ENCODE peak calls at places on chromosomes 2 and 18, in four cellular contexts. W is HTR-8/SVneo, S is activated T-cell treated with anti-CD3 and anti-CD28 coated beads for 1 hour, F is heart right ventricle. O is an unnamed sample.
A peak's percentile ranks its signal among the peaks of the same experiment; 100 is the strongest.

GRCh38 chr2:168050377-168050776 is 197.0 kb downstream of the STK39 start:
- DNase-seq in S (no peak), W (no peak), F (no peak), O (no peak)

GRCh38 chr2:40259900-40260299 is 192.0 kb downstream of the SLC8A1 start:
- DNase-seq in F (no peak), S (no peak), W (no peak), O (no peak)

GRCh38 chr18:71327443-71328120 is 1038.7 kb downstream of the SOCS6 start:
- DNase-seq in F (no peak), S (no peak), W (no peak), O (no peak)

GRCh38 chr18:34809697-34810096 is 99.6 kb downstream of the DTNA start:
- DNase-seq in F (peak; percentile 29), S (no peak), W (no peak), O (peak; percentile 41)

GRCh38 chr18:74654637-74655036 is 57.0 kb downstream of the ZNF407 start:
- DNase-seq in S (no peak), F (no peak), W (peak; percentile 2), O (no peak)

GRCh38 chr2:31580321-31581117 is at the start of gene SRD5A2:
- DNase-seq in F (no peak), S (no peak), W (no peak), O (no peak)

GRCh38 chr18:12791631-12792030 is 88.8 kb downstream of the PSMG2 start:
- DNase-seq in W (no peak), F (no peak), S (no peak), O (no peak)

GRCh38 chr2:105747254-105747909 is 2.7 kb downstream of the NCK2 start:
- DNase-seq in S (no peak), F (no peak), W (no peak), O (no peak)

GRCh38 chr2:54500404-54501147 is 44.4 kb downstream of the SPTBN1 start:
- DNase-seq in F (no peak), S (no peak), W (no peak), O (no peak)

GRCh38 chr2:127187081-127187775 is 32.9 kb downstream of the CYP27C1 start:
- DNase-seq in W (no peak), F (no peak), S (no peak), O (no peak)

GRCh38 chr2:67564076-67564475 is 166.9 kb downstream of the ETAA1 start:
- DNase-seq in S (no peak), F (no peak), W (no peak), O (no peak)

GRCh38 chr2:236847538-236848263 is 238.0 kb upstream of the COPS8 start:
- DNase-seq in W (no peak), F (no peak), S (no peak), O (no peak)

GRCh38 chr2:144274131-144274530 is 245.8 kb downstream of the ZEB2 start:
- DNase-seq in S (no peak), F (no peak), W (no peak), O (no peak)

GRCh38 chr2:196294510-196294909 is 123.1 kb upstream of the STK17B start:
- DNase-seq in F (no peak), W (no peak), S (no peak), O (no peak)

GRCh38 chr2:15730545-15731212 is 139.0 kb downstream of the DDX1 start:
- DNase-seq in F (peak; percentile 94), S (no peak), W (peak; percentile 81), O (peak; percentile 94)

GRCh38 chr18:21270453-21270852 is 28.4 kb downstream of the GREB1L start:
- DNase-seq in F (no peak), W (no peak), S (no peak), O (no peak)

GRCh38 chr2:70684846-70685622 is 83.0 kb downstream of the ADD2 start:
- DNase-seq in F (no peak), S (no peak), W (no peak), O (no peak)

GRCh38 chr2:71748227-71748626 is 294.9 kb downstream of the DYSF start:
- DNase-seq in W (peak; percentile 35), S (no peak), F (peak; percentile 59), O (peak; percentile 33)

GRCh38 chr2:84958135-84959044 is 12.6 kb upstream of the KCMF1 start:
- DNase-seq in W (peak; percentile 87), F (no peak), S (no peak), O (no peak)

GRCh38 chr18:57122906-57123510 is 23.9 kb upstream of the BOD1L2 start:
- DNase-seq in S (no peak), W (no peak), F (no peak), O (no peak)

GRCh38 chr2:207223051-207223450 is 57.3 kb upstream of the KLF7 start:
- DNase-seq in W (no peak), S (no peak), F (no peak), O (no peak)

GRCh38 chr2:179467111-179467510 is 202.5 kb upstream of the SESTD1 start:
- DNase-seq in W (peak; percentile 17), S (no peak), F (no peak), O (no peak)

GRCh38 chr2:222302178-222303018 is 3.6 kb upstream of the PAX3 start:
- DNase-seq in S (no peak), W (no peak), F (no peak), O (no peak)

GRCh38 chr2:109594246-109594900 is 19.4 kb downstream of the SEPTIN10 start:
- DNase-seq in F (no peak), W (no peak), S (no peak), O (no peak)

GRCh38 chr2:100237770-100238169 is 84.5 kb downstream of the LONRF2 start:
- DNase-seq in S (no peak), W (no peak), F (no peak), O (no peak)

GRCh38 chr18:67916142-67916541 is 399.6 kb upstream of the DSEL start:
- DNase-seq in W (no peak), F (no peak), S (no peak), O (no peak)

GRCh38 chr2:38613126-38613848 is 10.6 kb upstream of the HNRNPLL start:
- DNase-seq in F (no peak), W (no peak), S (no peak), O (no peak)

GRCh38 chr2:40746150-40746549 is 294.3 kb upstream of the SLC8A1 start:
- DNase-seq in W (no peak), F (peak; percentile 34), S (no peak), O (no peak)

GRCh38 chr2:74639550-74639949 is 8.6 kb downstream of the M1AP start:
- DNase-seq in F (no peak), S (no peak), W (no peak), O (no peak)

GRCh38 chr2:42055573-42056514 is 8.0 kb downstream of the PKDCC start:
- DNase-seq in S (no peak), F (no peak), W (no peak), O (no peak)

GRCh38 chr18:48136051-48136543 is 205.6 kb upstream of the SMAD2 start:
- DNase-seq in S (no peak), F (no peak), W (no peak), O (no peak)

GRCh38 chr2:27583390-27583915 is 611 bp downstream of the ZNF512 start:
- DNase-seq in S (no peak), F (no peak), W (no peak), O (no peak)

GRCh38 chr2:24832526-24832925 is 39.3 kb downstream of the CENPO start:
- DNase-seq in F (no peak), W (no peak), S (no peak), O (no peak)

GRCh38 chr2:28129955-28130695 is 239.6 kb downstream of the BABAM2 start:
- DNase-seq in F (no peak), S (no peak), W (no peak), O (no peak)

GRCh38 chr18:11808001-11808855 is 43.0 kb upstream of the CHMP1B start:
- DNase-seq in W (peak; percentile 41), F (no peak), S (no peak), O (no peak)

GRCh38 chr2:226184940-226185575 is 614.6 kb downstream of the IRS1 start:
- DNase-seq in W (peak; percentile 11), S (no peak), F (peak; percentile 12), O (no peak)

O was measured in tibial nerve.